ENCODE peak calls at places on chromosome 19, in nine cellular contexts. L is HT1080; W is HFFc6; Q is fibroblast of the conjunctiva; K is T-helper 2 cell; V is NCI-H446; D is stimulated activated CD8-positive, alpha-beta memory T cell treated with anti-CD3 and anti-CD28 coated beads, Interleukin-15, amount 100 ng/mL, for 24 hours; C is IMR-90; H is thoracic aorta. Z is an unnamed sample.

GRCh38 chr19:45323671-45324081 is 1.0 kb upstream of the CKM start:
- DNase-seq in Q (no peak), C (no peak), L (no peak), V (no peak), W (no peak), D (no peak), H (no peak), K (no peak), Z (peak; percentile 68)

GRCh38 chr19:35000647-35001501 is 751 bp downstream of the GRAMD1A start:
- DNase-seq in K (no peak), V (no peak), W (peak; percentile 23), D (no peak), H (no peak), Q (no peak), C (peak; percentile 50), L (peak; percentile 29), Z (no peak)

GRCh38 chr19:16376649-16377048 is 52.0 kb downstream of the KLF2 start:
- DNase-seq in K (no peak), L (no peak), H (no peak), W (no peak), D (no peak), C (no peak), V (no peak), Q (no peak), Z (peak; percentile 86)

GRCh38 chr19:6427131-6427530 is 2.5 kb upstream of the KHSRP start:
- DNase-seq in C (no peak), Q (no peak), D (no peak), W (no peak), K (no peak), V (no peak), L (no peak), H (no peak), Z (no peak)

GRCh38 chr19:47429140-47429793 is 9.9 kb upstream of the MEIS3 start:
- DNase-seq in Q (no peak), C (no peak), K (no peak), H (no peak), D (no peak), V (no peak), W (no peak), L (no peak), Z (peak; percentile 72)

GRCh38 chr19:23070353-23070781 is 46.5 kb upstream of the ZNF730 start:
- DNase-seq in C (peak; percentile 15), Q (peak; percentile 23), K (no peak), L (peak; percentile 8), H (no peak), V (no peak), D (no peak), W (no peak), Z (peak; percentile 60)

GRCh38 chr19:48717059-48717395 is 2.5 kb downstream of the MAMSTR start:
- DNase-seq in V (no peak), Q (no peak), K (no peak), W (peak; percentile 38), C (peak; percentile 52), L (no peak), H (no peak), D (no peak), Z (no peak)

GRCh38 chr19:11096210-11096841 is 7.1 kb downstream of the LDLR start:
- DNase-seq in W (peak; percentile 52), K (no peak), L (peak; percentile 64), V (peak; percentile 84), H (no peak), Q (peak; percentile 81), C (peak; percentile 47), D (no peak), Z (no peak)

GRCh38 chr19:14871619-14872230 is 14.2 kb downstream of the OR7A17 start:
- DNase-seq in V (no peak), W (no peak), D (no peak), H (no peak), K (no peak), L (peak; percentile 7), Q (no peak), C (peak; percentile 11), Z (no peak)

GRCh38 chr19:33293255-33294057 is 8.9 kb downstream of the CEBPA start:
- DNase-seq in V (no peak), L (peak; percentile 60), Q (peak; percentile 28), D (no peak), C (peak; percentile 71), W (peak; percentile 84), H (no peak), K (no peak), Z (no peak)

GRCh38 chr19:15532779-15533521 is 24.6 kb downstream of the CYP4F22 start:
- DNase-seq in H (no peak), V (no peak), Q (no peak), D (no peak), L (no peak), K (no peak), C (no peak), W (no peak), Z (no peak)

GRCh38 chr19:18044825-18045304 is 36.9 kb downstream of the ARRDC2 start:
- DNase-seq in C (peak; percentile 76), H (no peak), L (no peak), Q (no peak), W (peak; percentile 35), D (peak; percentile 42), K (peak; percentile 34), V (peak; percentile 78), Z (no peak)

GRCh38 chr19:1690570-1691307 is 38.3 kb upstream of the TCF3 start:
- DNase-seq in D (no peak), C (no peak), Q (no peak), H (no peak), L (no peak), V (no peak), W (no peak), K (no peak), Z (peak; percentile 98)

GRCh38 chr19:28504139-28504538 is 708.8 kb downstream of the UQCRFS1 start:
- DNase-seq in H (no peak), K (no peak), D (no peak), C (no peak), V (no peak), W (no peak), Q (no peak), L (no peak), Z (no peak)

GRCh38 chr19:4550018-4550417 is 9.5 kb downstream of the SEMA6B start:
- DNase-seq in W (no peak), V (no peak), L (no peak), C (no peak), D (no peak), Q (no peak), H (no peak), K (no peak), Z (no peak)

GRCh38 chr19:5823579-5824281 is 15.8 kb downstream of the FUT6 start:
- DNase-seq in V (no peak), C (no peak), L (peak; percentile 51), K (no peak), H (no peak), D (no peak), W (no peak), Q (no peak), Z (peak; percentile 78)